ENCODE peak calls at places on chromosomes 13 and 19, in eight cellular contexts. S is heart right ventricle, E is fibroblast of lung, G is cardiac muscle cell, R is astrocyte, H is tibial artery, T is progenitor cell of endocrine pancreas, F is ascending aorta. V is an unnamed sample.
A peak's percentile ranks its signal among the peaks of the same experiment; 100 is the strongest.

GRCh38 chr13:53250272-53250875 is 221.8 kb downstream of the OLFM4 start:
- DNase-seq in E (peak; percentile 61), S (peak; percentile 13), G (peak; percentile 84), T (peak; percentile 12), H (no peak), R (peak; percentile 56), F (no peak), V (peak; percentile 77)

GRCh38 chr13:48578516-48579166 is 45.8 kb upstream of the RCBTB2 start:
- DNase-seq in H (no peak), T (no peak), R (no peak), S (no peak), E (no peak), F (no peak), G (no peak), V (no peak)

GRCh38 chr13:19888799-19889198 is 25.4 kb upstream of the ZMYM5 start:
- DNase-seq in R (no peak), S (no peak), H (no peak), E (peak; percentile 12), F (no peak), T (no peak), G (peak; percentile 48), V (peak; percentile 2)

GRCh38 chr19:30669329-30670010 is 297.3 kb downstream of the ZNF536 start:
- DNase-seq in F (no peak), H (peak; percentile 60), G (peak; percentile 43), E (peak; percentile 13), R (no peak), S (peak; percentile 56), T (peak; percentile 78), V (peak; percentile 18)

GRCh38 chr13:48806522-48806921 is 152.8 kb downstream of the CYSLTR2 start:
- DNase-seq in E (peak; percentile 36), R (peak; percentile 13), T (no peak), H (no peak), F (no peak), G (no peak), S (no peak), V (peak; percentile 8)

GRCh38 chr19:572891-573825 is 762 bp downstream of the BSG start:
- DNase-seq in G (peak; percentile 64), H (no peak), R (no peak), T (no peak), S (peak; percentile 58), F (no peak), E (peak; percentile 45), V (peak; percentile 43)

GRCh38 chr19:36125557-36125956 is 10.3 kb downstream of the TBCB start:
- DNase-seq in R (no peak), E (no peak), G (no peak), H (no peak), F (no peak), T (no peak), S (no peak), V (no peak)

GRCh38 chr13:110397445-110397844 is 90.4 kb downstream of the COL4A2 start:
- DNase-seq in R (peak; percentile 91), S (peak; percentile 33), H (peak; percentile 48), E (peak; percentile 90), F (no peak), G (peak; percentile 90), T (no peak), V (no peak)

GRCh38 chr13:96984061-96984508 is 10.2 kb downstream of the OXGR1 start:
- DNase-seq in F (no peak), R (no peak), G (peak; percentile 23), E (no peak), H (no peak), S (no peak), T (no peak), V (no peak)

GRCh38 chr19:49596954-49597702 is 6.1 kb downstream of the PRR12 start:
- DNase-seq in F (no peak), R (no peak), E (no peak), G (no peak), S (no peak), H (no peak), T (no peak), V (no peak)

GRCh38 chr19:19146000-19146608 is 7.8 kb upstream of the TMEM161A start:
- DNase-seq in F (peak; percentile 25), T (peak; percentile 85), R (no peak), E (peak; percentile 35), G (peak; percentile 73), H (peak; percentile 68), S (peak; percentile 76), V (peak; percentile 34)

GRCh38 chr13:109180905-109181425 is 551.6 kb downstream of the MYO16 start:
- DNase-seq in R (peak; percentile 95), T (no peak), F (no peak), G (peak; percentile 65), H (no peak), S (no peak), E (peak; percentile 95), V (peak; percentile 86)

GRCh38 chr13:47005761-47006414 is 109.0 kb upstream of the HTR2A start:
- DNase-seq in T (no peak), F (no peak), E (peak; percentile 18), G (no peak), S (no peak), R (no peak), H (no peak), V (peak; percentile 34)

GRCh38 chr13:31824705-31825512 is 85.6 kb downstream of the RXFP2 start:
- DNase-seq in R (peak; percentile 41), S (peak; percentile 37), F (no peak), H (no peak), T (no peak), G (peak; percentile 52), E (peak; percentile 59), V (peak; percentile 17)
- TF ChIP-seq CTCF in R (peak; percentile 19), S (no peak), F (peak; percentile 43), H (peak; percentile 62), T (peak; percentile 15), G (peak; percentile 24), E (peak; percentile 31), V (peak; percentile 47)

GRCh38 chr19:44892932-44893331 is 1.9 kb downstream of the TOMM40 start:
- DNase-seq in T (no peak), R (no peak), S (no peak), G (no peak), E (no peak), H (no peak), F (no peak), V (no peak)

GRCh38 chr19:44893704-44894103 is 2.6 kb downstream of the TOMM40 start:
- DNase-seq in R (no peak), H (no peak), S (no peak), F (no peak), T (no peak), G (no peak), E (no peak), V (no peak)

GRCh38 chr19:44889830-44890365 is 1.2 kb upstream of the TOMM40 start:
- DNase-seq in H (no peak), R (no peak), E (no peak), T (no peak), F (no peak), G (no peak), S (no peak), V (no peak)

GRCh38 chr19:44890366-44891015 is 563 bp upstream of the TOMM40 start:
- DNase-seq in T (peak; percentile 99), H (peak; percentile 100), F (peak; percentile 100), R (peak; percentile 99), E (peak; percentile 99), S (peak; percentile 100), G (peak; percentile 100), V (peak; percentile 99)

DNA sequence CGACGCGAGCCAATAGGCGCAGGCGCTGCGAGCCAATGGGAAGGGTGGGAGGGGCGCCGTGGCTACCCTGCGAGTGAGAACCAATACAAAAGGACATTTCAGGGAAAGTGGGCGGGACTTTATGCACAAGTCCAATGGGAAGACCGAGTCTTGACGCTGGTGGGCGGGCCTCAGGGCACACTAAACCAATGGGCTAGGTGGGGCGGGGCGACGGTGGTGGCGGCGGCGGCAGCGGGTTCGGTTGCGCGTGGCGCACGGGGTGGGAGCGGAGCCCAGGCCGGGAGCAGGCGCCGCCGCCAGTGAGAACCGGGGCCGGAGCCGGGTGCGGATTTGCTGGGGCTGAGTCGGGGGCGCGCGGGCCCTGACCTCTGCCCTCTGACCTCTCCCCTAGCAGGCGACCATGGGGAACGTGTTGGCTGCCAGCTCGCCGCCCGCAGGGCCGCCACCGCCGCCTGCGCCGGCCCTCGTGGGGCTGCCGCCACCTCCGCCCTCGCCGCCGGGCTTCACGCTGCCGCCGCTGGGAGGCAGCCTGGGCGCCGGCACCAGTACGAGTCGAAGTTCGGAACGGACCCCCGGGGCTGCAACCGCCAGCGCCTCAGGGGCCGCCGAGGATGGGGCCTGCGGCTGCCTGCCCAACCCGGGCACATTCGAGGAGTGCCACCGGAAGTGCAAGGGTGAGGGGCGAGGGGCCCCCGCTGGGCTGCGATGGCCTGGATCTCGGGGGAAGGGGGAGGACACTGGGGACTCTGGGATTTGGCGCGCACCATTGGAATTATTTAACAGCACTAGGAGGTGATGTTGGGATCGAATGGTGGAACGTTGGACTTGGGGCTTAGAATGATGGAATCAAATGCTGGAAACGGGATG is at the start of gene TOMM40:
- DNase-seq in F (no peak), H (no peak), T (peak; percentile 22), S (no peak), R (peak; percentile 98), E (peak; percentile 99), G (no peak), V (peak; percentile 100)
- TF ChIP-seq CTCF in F (no peak), H (no peak), T (peak; percentile 21), S (no peak), R (no peak), E (no peak), G (no peak), V (peak; percentile 54)

GRCh38 chr13:23888658-23889597 is at the start of gene MIPEP:
- DNase-seq in H (peak; percentile 90), S (peak; percentile 92), F (peak; percentile 58), E (peak; percentile 96), T (peak; percentile 83), R (peak; percentile 90), G (peak; percentile 98), V (peak; percentile 90)

GRCh38 chr13:23889598-23890224 is 511 bp upstream of the MIPEP start:
- DNase-seq in S (no peak), G (no peak), E (peak; percentile 20), T (no peak), R (peak; percentile 15), F (no peak), H (no peak), V (no peak)
- TF ChIP-seq CTCF in S (peak; percentile 1), G (no peak), E (no peak), T (no peak), R (no peak), F (no peak), H (no peak), V (peak; percentile 5)

GRCh38 chr19:10568444-10568825 is 344 bp downstream of the CDKN2D start:
- DNase-seq in S (peak; percentile 26), H (peak; percentile 37), R (no peak), G (no peak), F (no peak), T (no peak), E (no peak), V (no peak)
- TF ChIP-seq CTCF in S (no peak), H (no peak), R (no peak), G (no peak), F (no peak), T (peak; percentile 6), E (no peak), V (no peak)

DNA sequence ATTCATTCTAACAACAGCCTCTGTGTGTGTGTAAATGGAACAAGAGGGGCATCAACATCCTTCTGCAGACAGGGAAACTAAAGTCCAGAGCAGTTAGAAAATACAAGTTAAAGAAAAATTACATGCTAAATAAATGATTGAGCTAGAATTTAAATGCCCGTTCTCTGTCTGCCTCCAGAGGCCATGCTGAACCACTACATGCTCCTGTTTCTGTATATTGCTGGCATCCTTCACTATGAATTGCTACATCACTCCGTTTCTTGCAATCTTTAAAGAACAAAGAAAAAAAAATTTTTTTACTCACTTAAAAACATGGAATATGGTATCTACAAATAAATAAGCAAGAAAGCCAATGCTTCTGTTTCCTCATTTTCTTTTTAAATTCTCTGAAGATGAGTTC is 47.9 kb downstream of the DCT start:
- DNase-seq in E (no peak), R (no peak), G (peak; percentile 83), F (no peak), S (no peak), H (no peak), T (no peak), V (no peak)
- TF ChIP-seq CTCF in E (peak; percentile 23), R (no peak), G (peak; percentile 56), F (no peak), S (no peak), H (no peak), T (no peak), V (no peak)